ENCODE peak calls at places on chromosomes 3 and 15, in four cellular contexts. W is A549, V is heart left ventricle, L is gastrocnemius medialis. I is an unnamed sample.

GRCh38 chr3:45962033-45962432 is 18.8 kb downstream of the CXCR6 start:
- DNase-seq in V (no peak), L (no peak), W (no peak), I (peak)

GRCh38 chr15:64969401-64969800 is 20.3 kb downstream of the SPG21 start:
- DNase-seq in V (no peak), L (no peak), W (no peak), I (no peak)

GRCh38 chr15:38564557-38565286 is at the start of gene RASGRP1:
- DNase-seq in V (peak), W (peak), L (no peak), I (no peak)

GRCh38 chr3:49602877-49603411 is 48.7 kb downstream of the BSN start:
- DNase-seq in W (no peak), V (no peak), L (no peak), I (no peak)

GRCh38 chr3:39108309-39108708 is 829 bp downstream of the TTC21A start:
- DNase-seq in W (no peak), V (peak), L (no peak), I (no peak)

GRCh38 chr3:122092460-122093165 is 37.5 kb downstream of the CD86 start:
- DNase-seq in W (peak), L (no peak), V (peak), I (peak)

GRCh38 chr3:37968232-37968631 is 22.4 kb upstream of the VILL start:
- DNase-seq in W (no peak), V (no peak), L (no peak), I (peak)

GRCh38 chr3:182364723-182365650 is 428.3 kb upstream of the ATP11B start:
- DNase-seq in V (no peak), W (no peak), L (no peak), I (peak)

GRCh38 chr3:156691920-156692319 is 17.5 kb downstream of the TIPARP start:
- DNase-seq in V (no peak), L (no peak), W (peak), I (no peak)

GRCh38 chr3:1561397-1561796 is 468.6 kb downstream of the CNTN6 start:
- DNase-seq in W (no peak), L (no peak), V (no peak), I (no peak)

GRCh38 chr15:99424978-99425665 is 140.7 kb upstream of the MEF2A start:
- DNase-seq in W (no peak), L (no peak), V (peak), I (peak)

GRCh38 chr3:149388001-149388435 is 10.6 kb upstream of the TM4SF1 start:
- DNase-seq in L (no peak), V (no peak), W (peak), I (no peak)

GRCh38 chr3:49386056-49386756 is 25.6 kb downstream of the RHOA start:
- DNase-seq in V (no peak), L (no peak), W (no peak), I (no peak)

GRCh38 chr3:30453364-30454039 is 152.9 kb upstream of the TGFBR2 start:
- DNase-seq in W (no peak), L (peak), V (peak), I (peak)

GRCh38 chr3:20668411-20668810 is 482.4 kb upstream of the SGO1 start:
- DNase-seq in L (no peak), W (peak), V (no peak), I (no peak)

GRCh38 chr3:115040673-115041286 is 106.3 kb downstream of the ZBTB20 start:
- DNase-seq in W (peak), V (peak), L (no peak), I (no peak)

GRCh38 chr3:156948402-156949210 is 122.5 kb downstream of the LEKR1 start:
- DNase-seq in W (no peak), L (no peak), V (no peak), I (no peak)

GRCh38 chr15:99433757-99434211 is 132.0 kb upstream of the MEF2A start:
- DNase-seq in W (no peak), V (peak), L (no peak), I (no peak)

GRCh38 chr3:50192124-50192523 is 714 bp downstream of the GNAT1 start:
- DNase-seq in W (no peak), L (no peak), V (no peak), I (no peak)

GRCh38 chr3:128706171-128706570 is 19.8 kb upstream of the RAB7A start:
- DNase-seq in W (no peak), V (no peak), L (no peak), I (no peak)

GRCh38 chr3:86109434-86109833 is 881.5 kb downstream of the VGLL3 start:
- DNase-seq in V (no peak), W (peak), L (no peak), I (no peak)

GRCh38 chr3:129433565-129433964 is 5.1 kb upstream of the EFCAB12 start:
- DNase-seq in L (no peak), W (no peak), V (no peak), I (no peak)

GRCh38 chr3:186261638-186262037 is 100.4 kb downstream of the DGKG start:
- DNase-seq in L (no peak), W (no peak), V (no peak), I (no peak)

GRCh38 chr15:52233405-52233804 is 42.2 kb upstream of the GNB5 start:
- DNase-seq in L (no peak), V (no peak), W (no peak), I (no peak)

GRCh38 chr3:151147299-151147698 is 55.7 kb downstream of the GPR171 start:
- DNase-seq in V (no peak), W (no peak), L (no peak), I (no peak)

GRCh38 chr15:70099966-70100494 is 2.3 kb upstream of the TLE3 start:
- DNase-seq in W (peak), L (no peak), V (no peak), I (no peak)

GRCh38 chr15:31163769-31164572 is 62.4 kb upstream of the TRPM1 start:
- DNase-seq in L (no peak), V (no peak), W (no peak), I (no peak)

GRCh38 chr3:72163809-72164634 is 379.1 kb upstream of the PROK2 start:
- DNase-seq in W (no peak), L (no peak), V (no peak), I (no peak)

GRCh38 chr3:134299185-134299887 is 48.7 kb upstream of the RYK start:
- DNase-seq in W (no peak), V (no peak), L (no peak), I (no peak)

GRCh38 chr15:49370782-49371181 is 52.3 kb upstream of the FGF7 start:
- DNase-seq in L (no peak), V (no peak), W (peak), I (no peak)

GRCh38 chr3:172687501-172687900 is 23.4 kb downstream of the NCEH1 start:
- DNase-seq in V (no peak), L (no peak), W (no peak), I (no peak)

GRCh38 chr3:46506526-46506925 is 8.8 kb downstream of the RTP3 start:
- DNase-seq in W (no peak), V (no peak), L (no peak), I (peak)

GRCh38 chr3:162122405-162122804 is 625.8 kb downstream of the OTOL1 start:
- DNase-seq in W (no peak), L (no peak), V (no peak), I (no peak)

GRCh38 chr3:66588340-66588847 is 87.6 kb upstream of the LRIG1 start:
- DNase-seq in V (no peak), L (no peak), W (no peak), I (no peak)

DNA sequence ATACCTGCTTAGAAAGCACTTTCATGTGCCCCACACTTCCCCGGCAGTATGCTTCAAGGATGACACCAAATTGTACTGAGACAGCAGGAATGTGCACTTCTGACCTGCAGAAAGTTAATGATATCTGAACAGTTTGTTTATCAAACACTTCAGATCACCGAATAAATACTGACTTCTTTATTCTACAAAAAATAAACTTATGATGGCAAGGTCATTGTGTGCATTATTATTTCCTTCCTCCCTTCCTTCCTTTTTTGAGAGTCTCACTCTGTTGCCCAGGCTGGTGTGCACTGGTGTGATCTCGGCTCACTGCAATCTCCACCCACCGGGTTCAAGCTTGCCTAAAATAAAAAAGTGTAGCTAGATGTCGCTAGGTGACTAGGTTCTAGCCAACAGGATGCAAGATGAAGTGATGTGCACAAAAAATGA is 80.3 kb downstream of the FAIM start:
- DNase-seq in L (no peak), V (no peak), W (peak), I (no peak)
- TF ChIP-seq CTCF in L (no peak), V (no peak), W (no peak), I (no peak)

GRCh38 chr3:126431103-126431534 is 36.4 kb downstream of the CFAP100 start:
- DNase-seq in V (no peak), L (no peak), W (no peak), I (peak)
- TF ChIP-seq POLR2A in V (no peak), L (no peak), W (no peak), I (no peak)

GRCh38 chr3:25962255-25962654 is 172.4 kb downstream of the OXSM start:
- DNase-seq in V (no peak), W (peak), L (no peak), I (no peak)
- TF ChIP-seq CTCF in V (no peak), W (peak), L (no peak), I (no peak)

GRCh38 chr15:84603630-84604379 is 3.0 kb downstream of the ZSCAN2 start:
- DNase-seq in L (no peak), W (no peak), V (no peak), I (no peak)

GRCh38 chr15:84604804-84605203 is 4.0 kb downstream of the ZSCAN2 start:
- DNase-seq in L (no peak), W (no peak), V (no peak), I (no peak)

GRCh38 chr15:84608707-84609284 is 8.0 kb downstream of the ZSCAN2 start:
- DNase-seq in L (no peak), W (no peak), V (no peak), I (no peak)

GRCh38 chr15:84605225-84605882 is 4.5 kb downstream of the ZSCAN2 start:
- DNase-seq in V (no peak), W (no peak), L (no peak), I (no peak)

GRCh38 chr15:84606653-84607120 is 5.9 kb downstream of the ZSCAN2 start:
- DNase-seq in W (peak), V (no peak), L (no peak), I (no peak)
- TF ChIP-seq POLR2A in W (no peak), V (no peak), L (no peak), I (no peak)

DNA sequence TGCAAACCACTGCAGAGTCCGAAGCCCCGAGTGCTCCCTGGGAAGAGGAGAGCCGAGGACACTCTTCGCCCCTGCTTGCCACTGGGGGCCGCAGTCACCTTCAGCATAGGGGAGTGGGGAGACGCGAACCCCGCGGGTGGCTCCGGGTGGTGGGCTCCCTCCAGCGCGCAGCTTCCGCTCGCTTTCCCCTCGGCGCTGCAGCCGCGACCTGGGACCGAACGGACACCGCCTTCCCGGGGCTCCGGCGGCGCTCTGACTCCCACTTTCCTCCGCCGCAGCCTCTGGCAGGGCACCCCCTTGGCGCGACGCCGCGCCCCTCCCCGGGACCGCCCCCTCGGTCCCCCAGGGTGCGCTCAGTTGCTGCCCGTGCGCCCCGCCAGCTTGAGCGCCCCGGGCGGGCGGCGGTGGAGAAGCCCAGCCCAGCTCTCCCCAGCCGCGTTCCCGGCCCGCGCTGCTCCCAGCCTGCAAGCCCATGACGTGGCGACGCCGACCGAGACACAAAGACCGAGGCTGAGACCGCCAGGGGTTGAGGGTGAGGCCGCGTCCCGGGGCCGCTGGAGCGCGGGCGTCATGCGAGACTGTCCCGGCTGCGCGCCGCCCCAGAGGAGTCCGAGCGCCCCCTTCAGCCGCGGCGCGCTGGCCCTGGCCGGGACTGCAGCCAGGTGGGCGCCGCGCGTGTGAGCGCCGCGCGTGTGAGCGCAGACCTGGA is at the start of gene MINAR1:
- DNase-seq in V (no peak), W (peak), L (no peak), I (no peak)
- TF ChIP-seq CTCF in V (no peak), W (peak), L (peak), I (no peak)

GRCh38 chr3:127694467-127695215 is 21.9 kb downstream of the ABTB1 start:
- DNase-seq in W (peak), L (peak), V (peak), I (no peak)
- TF ChIP-seq POLR2A in W (no peak), L (no peak), V (no peak), I (no peak)

GRCh38 chr3:194138098-194138474 is 2.1 kb downstream of the HES1 start:
- DNase-seq in V (no peak), L (no peak), W (peak), I (no peak)

GRCh38 chr3:194136519-194137313 is 768 bp downstream of the HES1 start:
- DNase-seq in W (peak), V (peak), L (peak), I (peak)

GRCh38 chr3:194135806-194136518 is at the start of gene HES1:
- DNase-seq in L (peak), W (peak), V (peak), I (peak)

GRCh38 chr3:194138732-194139084 is 2.8 kb downstream of the HES1 start:
- DNase-seq in V (no peak), L (no peak), W (no peak), I (no peak)

DNA sequence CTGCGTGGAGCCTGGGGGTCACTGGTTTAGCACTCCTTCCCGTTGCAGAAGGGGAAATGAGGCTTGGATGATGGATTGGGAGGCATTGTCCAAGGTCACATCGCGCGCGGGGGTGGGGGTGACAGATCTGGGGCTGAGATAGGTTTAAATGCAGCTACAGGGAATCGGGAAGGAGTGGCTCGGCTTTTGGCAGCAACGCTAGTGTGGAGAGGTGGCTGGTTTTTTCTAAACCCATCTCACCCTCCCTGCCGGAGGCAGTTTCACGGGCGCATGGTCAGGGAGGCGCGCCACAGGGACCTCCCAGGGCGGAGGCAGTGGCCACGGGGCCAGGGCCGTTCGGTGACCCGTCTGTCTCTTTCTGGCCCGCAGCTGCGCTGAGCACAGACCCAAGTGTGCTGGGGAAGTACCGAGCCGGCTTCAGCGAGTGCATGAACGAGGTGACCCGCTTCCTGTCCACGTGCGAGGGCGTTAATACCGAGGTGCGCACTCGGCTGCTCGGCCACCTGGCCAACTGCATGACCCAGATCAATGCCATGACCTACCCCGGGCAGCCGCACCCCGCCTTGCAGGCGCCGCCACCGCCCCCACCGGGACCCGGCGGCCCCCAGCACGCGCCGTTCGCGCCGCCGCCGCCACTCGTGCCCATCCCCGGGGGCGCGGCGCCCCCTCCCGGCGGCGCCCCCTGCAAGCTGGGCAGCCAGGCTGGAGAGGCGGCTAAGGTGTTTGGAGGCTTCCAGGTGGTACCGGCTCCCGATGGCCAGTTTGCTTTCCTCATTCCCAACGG is 1.6 kb downstream of the HES1 start:
- DNase-seq in L (peak), W (peak), V (peak), I (peak)
- TF ChIP-seq CTCF in L (peak), W (peak), V (peak), I (no peak)

I was measured in lower leg skin.